ENCODE peak calls at places on chromosomes 3 and 15, in six cellular contexts. One of them, this sample, is unnamed. For H3K9me3, the result is how much of the 10 kb centered on the place peaks cover.

GRCh38 chr3:123046262-123046873 is 18.8 kb upstream of the SEMA5B start:
- DNase-seq in cardiac muscle cell: no peak
- DNase-seq in astrocyte: no peak
- DNase-seq in body of pancreas: no peak
- DNase-seq in prostate gland: no peak
- DNase-seq in SK-N-SH: no peak
- DNase-seq in this sample: no peak

GRCh38 chr15:47937834-47938233 is 183.0 kb upstream of the SLC24A5 start:
- DNase-seq in astrocyte: no peak
- DNase-seq in cardiac muscle cell: no peak
- DNase-seq in SK-N-SH: no peak
- DNase-seq in body of pancreas: no peak
- DNase-seq in prostate gland: no peak
- DNase-seq in this sample: no peak

GRCh38 chr3:132417695-132418520 is 606 bp downstream of the DNAJC13 start:
- DNase-seq in astrocyte: peak
- DNase-seq in prostate gland: peak
- DNase-seq in SK-N-SH: peak
- DNase-seq in cardiac muscle cell: peak
- DNase-seq in body of pancreas: peak
- DNase-seq in this sample: peak

GRCh38 chr3:190531406-190531805 is 17.5 kb downstream of the IL1RAP start:
- DNase-seq in SK-N-SH: no peak
- DNase-seq in prostate gland: no peak
- DNase-seq in cardiac muscle cell: peak
- DNase-seq in body of pancreas: no peak
- DNase-seq in astrocyte: peak
- DNase-seq in this sample: no peak

GRCh38 chr3:154235330-154235729 is 89.0 kb downstream of the DHX36 start:
- DNase-seq in SK-N-SH: no peak
- DNase-seq in prostate gland: no peak
- DNase-seq in astrocyte: peak
- DNase-seq in cardiac muscle cell: no peak
- DNase-seq in body of pancreas: no peak
- DNase-seq in this sample: no peak

GRCh38 chr15:42368096-42368495 is 8.8 kb downstream of the CAPN3 start:
- DNase-seq in SK-N-SH: no peak
- DNase-seq in prostate gland: no peak
- DNase-seq in astrocyte: no peak
- DNase-seq in body of pancreas: no peak
- DNase-seq in cardiac muscle cell: peak
- DNase-seq in this sample: no peak

GRCh38 chr3:58271901-58272501 is 34.0 kb upstream of the RPP14 start:
- DNase-seq in SK-N-SH: no peak
- DNase-seq in body of pancreas: peak
- DNase-seq in prostate gland: no peak
- DNase-seq in cardiac muscle cell: peak
- DNase-seq in astrocyte: peak
- DNase-seq in this sample: no peak

GRCh38 chr3:44468572-44469520 is 8.6 kb downstream of the ZNF445 start:
- DNase-seq in body of pancreas: no peak
- DNase-seq in SK-N-SH: no peak
- DNase-seq in astrocyte: peak
- DNase-seq in cardiac muscle cell: peak
- DNase-seq in prostate gland: no peak
- DNase-seq in this sample: no peak

GRCh38 chr3:124887177-124887995 is at the start of gene ITGB5:
- DNase-seq in body of pancreas: peak
- DNase-seq in SK-N-SH: peak
- DNase-seq in cardiac muscle cell: peak
- DNase-seq in astrocyte: peak
- DNase-seq in prostate gland: peak
- DNase-seq in this sample: peak

GRCh38 chr3:114933407-114933806 is 213.7 kb downstream of the ZBTB20 start:
- DNase-seq in astrocyte: no peak
- DNase-seq in prostate gland: no peak
- DNase-seq in cardiac muscle cell: no peak
- DNase-seq in SK-N-SH: no peak
- DNase-seq in body of pancreas: no peak
- DNase-seq in this sample: no peak

GRCh38 chr3:61789861-61790260 is 228.5 kb downstream of the PTPRG start:
- DNase-seq in astrocyte: no peak
- DNase-seq in cardiac muscle cell: no peak
- DNase-seq in body of pancreas: no peak
- DNase-seq in prostate gland: no peak
- DNase-seq in SK-N-SH: no peak
- DNase-seq in this sample: no peak

GRCh38 chr3:72288955-72289707 is 504.2 kb upstream of the PROK2 start:
- DNase-seq in astrocyte: peak
- DNase-seq in cardiac muscle cell: peak
- DNase-seq in SK-N-SH: peak
- DNase-seq in prostate gland: peak
- DNase-seq in body of pancreas: peak
- DNase-seq in this sample: peak

GRCh38 chr3:192637803-192638202 is 89.5 kb downstream of the FGF12 start:
- DNase-seq in cardiac muscle cell: no peak
- DNase-seq in astrocyte: no peak
- DNase-seq in SK-N-SH: no peak
- DNase-seq in prostate gland: no peak
- DNase-seq in body of pancreas: no peak
- DNase-seq in this sample: no peak

GRCh38 chr3:148211725-148212124 is 486.0 kb upstream of the AGTR1 start:
- DNase-seq in body of pancreas: no peak
- DNase-seq in cardiac muscle cell: peak
- DNase-seq in prostate gland: no peak
- DNase-seq in astrocyte: peak
- DNase-seq in SK-N-SH: no peak
- DNase-seq in this sample: no peak

GRCh38 chr3:11603628-11604027 is 40.1 kb downstream of the VGLL4 start:
- DNase-seq in astrocyte: peak
- DNase-seq in SK-N-SH: no peak
- DNase-seq in cardiac muscle cell: peak
- DNase-seq in body of pancreas: peak
- DNase-seq in prostate gland: no peak
- DNase-seq in this sample: no peak

GRCh38 chr3:36813320-36813719 is 49.0 kb upstream of the DCLK3 start:
- DNase-seq in cardiac muscle cell: no peak
- DNase-seq in prostate gland: no peak
- DNase-seq in body of pancreas: no peak
- DNase-seq in SK-N-SH: no peak
- DNase-seq in astrocyte: no peak
- DNase-seq in this sample: no peak

GRCh38 chr3:18891641-18892040 is 256.7 kb upstream of the KCNH8 start:
- DNase-seq in prostate gland: no peak
- DNase-seq in body of pancreas: no peak
- DNase-seq in SK-N-SH: no peak
- DNase-seq in astrocyte: no peak
- DNase-seq in cardiac muscle cell: no peak
- DNase-seq in this sample: no peak

GRCh38 chr3:102512734-102513518 is 78.1 kb downstream of the ZPLD1 start:
- DNase-seq in prostate gland: no peak
- DNase-seq in astrocyte: peak
- DNase-seq in cardiac muscle cell: peak
- DNase-seq in body of pancreas: no peak
- DNase-seq in SK-N-SH: no peak
- DNase-seq in this sample: no peak

GRCh38 chr3:156631323-156631722 is 43.1 kb upstream of the TIPARP start:
- DNase-seq in SK-N-SH: no peak
- DNase-seq in cardiac muscle cell: no peak
- DNase-seq in astrocyte: no peak
- DNase-seq in prostate gland: peak
- DNase-seq in body of pancreas: no peak
- DNase-seq in this sample: no peak

GRCh38 chr3:32193101-32193500 is 45.4 kb upstream of the CMTM8 start:
- DNase-seq in astrocyte: no peak
- DNase-seq in body of pancreas: no peak
- DNase-seq in prostate gland: no peak
- DNase-seq in SK-N-SH: no peak
- DNase-seq in cardiac muscle cell: no peak
- DNase-seq in this sample: no peak

GRCh38 chr3:123986427-123986826 is 5.5 kb downstream of the ROPN1 start:
- DNase-seq in body of pancreas: no peak
- DNase-seq in astrocyte: no peak
- DNase-seq in prostate gland: no peak
- DNase-seq in SK-N-SH: no peak
- DNase-seq in cardiac muscle cell: no peak
- DNase-seq in this sample: no peak

DNA sequence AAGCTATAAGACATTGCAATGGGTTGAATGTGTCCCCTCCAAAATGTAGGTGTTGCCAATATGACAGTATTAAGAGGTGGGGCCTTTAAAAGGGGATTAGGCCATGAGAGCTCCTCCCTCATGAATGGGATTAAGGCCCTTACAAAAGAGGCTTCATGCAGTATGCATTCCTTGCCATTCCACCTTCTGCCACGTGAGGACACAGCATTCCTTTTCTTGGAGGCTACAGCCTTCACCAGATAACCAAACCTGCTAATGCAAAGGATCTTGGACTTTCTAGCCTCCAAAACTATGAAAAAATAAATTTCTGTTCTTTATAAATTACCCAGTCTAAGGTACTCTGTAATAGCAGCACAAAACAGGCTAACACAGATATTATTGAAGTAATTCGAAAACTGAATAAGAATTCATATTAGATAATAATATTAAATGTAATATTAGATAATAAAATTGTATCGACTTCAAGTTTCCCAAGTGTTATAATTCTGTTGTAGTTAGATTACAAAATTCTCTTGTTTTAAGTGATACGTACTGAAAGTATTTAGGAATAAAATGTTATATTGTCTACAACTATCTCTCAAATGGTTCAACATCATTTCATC is 29.4 kb upstream of the ATP8B4 start:
- DNase-seq in SK-N-SH: no peak
- DNase-seq in prostate gland: no peak
- DNase-seq in body of pancreas: no peak
- DNase-seq in astrocyte: peak
- DNase-seq in cardiac muscle cell: peak
- DNase-seq in this sample: peak
- TF ChIP-seq CTCF in SK-N-SH: peak
- TF ChIP-seq CTCF in prostate gland: no peak
- TF ChIP-seq CTCF in body of pancreas: no peak
- TF ChIP-seq CTCF in astrocyte: peak
- TF ChIP-seq CTCF in cardiac muscle cell: peak
- TF ChIP-seq CTCF in this sample: peak

GRCh38 chr15:40282870-40283614 is at the start of gene ANKRD63:
- DNase-seq in SK-N-SH: peak
- DNase-seq in body of pancreas: no peak
- DNase-seq in prostate gland: no peak
- DNase-seq in astrocyte: no peak
- DNase-seq in cardiac muscle cell: no peak
- DNase-seq in this sample: no peak
- H3K4me3 ChIP-seq in SK-N-SH: peak
- H3K4me3 ChIP-seq in body of pancreas: peak
- H3K4me3 ChIP-seq in prostate gland: peak
- H3K4me3 ChIP-seq in astrocyte: peak
- H3K4me3 ChIP-seq in cardiac muscle cell: peak
- H3K4me3 ChIP-seq in this sample: peak

GRCh38 chr3:184177331-184177731 is 2.7 kb downstream of the AP2M1 start:
- DNase-seq in prostate gland: no peak
- DNase-seq in cardiac muscle cell: peak
- DNase-seq in body of pancreas: no peak
- DNase-seq in SK-N-SH: no peak
- DNase-seq in astrocyte: peak
- DNase-seq in this sample: no peak
- H3K9me3 ChIP-seq in prostate gland: under half
- H3K9me3 ChIP-seq in cardiac muscle cell: under half
- H3K9me3 ChIP-seq in body of pancreas: under half
- H3K9me3 ChIP-seq in SK-N-SH: under half
- H3K9me3 ChIP-seq in astrocyte: under half
- H3K9me3 ChIP-seq in this sample: under half

GRCh38 chr3:141876891-141877561 is 583 bp downstream of the ATP1B3 start:
- DNase-seq in cardiac muscle cell: peak
- DNase-seq in prostate gland: peak
- DNase-seq in astrocyte: peak
- DNase-seq in body of pancreas: peak
- DNase-seq in SK-N-SH: peak
- DNase-seq in this sample: peak

GRCh38 chr3:141877911-141878310 is 1.5 kb downstream of the ATP1B3 start:
- DNase-seq in body of pancreas: no peak
- DNase-seq in prostate gland: no peak
- DNase-seq in SK-N-SH: no peak
- DNase-seq in cardiac muscle cell: peak
- DNase-seq in astrocyte: peak
- DNase-seq in this sample: no peak

GRCh38 chr3:141875893-141876380 is 506 bp upstream of the ATP1B3 start:
- DNase-seq in prostate gland: peak
- DNase-seq in body of pancreas: peak
- DNase-seq in cardiac muscle cell: peak
- DNase-seq in SK-N-SH: peak
- DNase-seq in astrocyte: peak
- DNase-seq in this sample: peak

GRCh38 chr3:141875374-141875892 is 1.0 kb upstream of the ATP1B3 start:
- DNase-seq in prostate gland: peak
- DNase-seq in SK-N-SH: peak
- DNase-seq in astrocyte: peak
- DNase-seq in body of pancreas: peak
- DNase-seq in cardiac muscle cell: peak
- DNase-seq in this sample: peak

DNA sequence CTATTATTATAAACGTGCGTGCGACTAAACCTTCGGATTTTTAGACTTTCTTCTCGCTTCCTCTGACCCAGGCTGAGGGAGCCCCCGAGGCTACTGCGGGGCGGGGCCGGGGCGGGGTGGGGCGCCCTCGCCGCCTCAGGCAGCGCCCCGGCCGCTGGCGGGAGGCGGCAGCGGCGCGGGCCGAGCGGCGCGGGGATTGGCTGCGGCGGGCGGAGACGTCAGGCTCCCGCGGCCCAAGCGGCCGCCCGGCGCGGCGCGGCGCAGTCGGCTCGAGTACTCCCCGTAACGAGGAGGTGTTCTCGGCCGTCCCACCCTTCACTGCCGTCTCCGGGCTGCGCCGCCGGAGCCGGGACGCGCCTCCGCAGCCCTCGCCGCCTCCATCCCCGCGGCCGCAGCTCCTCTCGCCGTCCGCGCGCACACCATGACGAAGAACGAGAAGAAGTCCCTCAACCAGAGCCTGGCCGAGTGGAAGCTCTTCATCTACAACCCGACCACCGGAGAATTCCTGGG is at the start of gene ATP1B3:
- DNase-seq in cardiac muscle cell: peak
- DNase-seq in SK-N-SH: peak
- DNase-seq in body of pancreas: peak
- DNase-seq in astrocyte: peak
- DNase-seq in prostate gland: peak
- DNase-seq in this sample: peak
- TF ChIP-seq CTCF in cardiac muscle cell: no peak
- TF ChIP-seq CTCF in SK-N-SH: no peak
- TF ChIP-seq CTCF in body of pancreas: no peak
- TF ChIP-seq CTCF in astrocyte: no peak
- TF ChIP-seq CTCF in prostate gland: peak
- TF ChIP-seq CTCF in this sample: no peak